ENCODE peak calls at places on chromosome 11, in seven cellular contexts. T is AG04450, A is HCT116, V is Peyer's patch, F is A549, D is uterus, I is IMR-90. J is an unnamed sample. For H3K9me3, the result is how much of the 10 kb centered on the place peaks cover.

GRCh38 chr11:130534525-130534924 is 86.1 kb downstream of the ADAMTS15 start:
- DNase-seq in T (no peak), A (no peak), V (no peak), F (no peak), D (no peak), I (no peak), J (no peak)

GRCh38 chr11:113016905-113017304 is 55.7 kb downstream of the NCAM1 start:
- DNase-seq in T (no peak), A (no peak), V (no peak), F (no peak), D (no peak), I (no peak), J (no peak)

GRCh38 chr11:105298174-105298573 is 158.6 kb upstream of the CARD18 start:
- DNase-seq in T (no peak), A (no peak), V (no peak), F (no peak), D (no peak), I (peak), J (no peak)

GRCh38 chr11:103488021-103488420 is 378.8 kb downstream of the DYNC2H1 start:
- DNase-seq in T (no peak), A (no peak), V (no peak), F (no peak), D (no peak), I (no peak), J (no peak)

GRCh38 chr11:74319139-74319538 is 7.7 kb upstream of the P4HA3 start:
- DNase-seq in T (no peak), A (no peak), V (no peak), F (peak), D (no peak), I (peak), J (no peak)

GRCh38 chr11:110086892-110087309 is 6.3 kb upstream of the ZC3H12C start:
- DNase-seq in T (peak), A (no peak), V (no peak), F (peak), D (no peak), I (peak), J (no peak)

GRCh38 chr11:43908191-43908590 is 27.6 kb downstream of the ALKBH3 start:
- DNase-seq in T (no peak), A (no peak), V (no peak), F (no peak), D (no peak), I (no peak), J (no peak)

GRCh38 chr11:84780689-84781293 is 846.4 kb downstream of the DLG2 start:
- DNase-seq in T (no peak), A (peak), V (no peak), F (peak), D (no peak), I (peak), J (no peak)

GRCh38 chr11:62860835-62861563 is 19.7 kb upstream of the SLC3A2 start:
- DNase-seq in T (no peak), A (no peak), V (no peak), F (no peak), D (no peak), I (no peak), J (no peak)

GRCh38 chr11:73141031-73141308 is 1.1 kb downstream of the FCHSD2 start:
- DNase-seq in T (no peak), A (no peak), V (peak), F (peak), D (no peak), I (no peak), J (peak)

GRCh38 chr11:113840932-113841664 is 34.3 kb downstream of the USP28 start:
- DNase-seq in T (no peak), A (no peak), V (no peak), F (no peak), D (no peak), I (no peak), J (no peak)

GRCh38 chr11:17371614-17372013 is 16.8 kb downstream of the KCNJ11 start:
- DNase-seq in T (no peak), A (peak), V (no peak), F (peak), D (no peak), I (peak), J (no peak)

GRCh38 chr11:107408762-107409200 is 48.8 kb downstream of the CWF19L2 start:
- DNase-seq in T (no peak), A (no peak), V (no peak), F (no peak), D (no peak), I (no peak), J (no peak)

GRCh38 chr11:61144511-61145179 is 16.6 kb downstream of the VPS37C start:
- DNase-seq in T (no peak), A (no peak), V (no peak), F (no peak), D (no peak), I (no peak), J (no peak)

GRCh38 chr11:86955111-86955673 is at the start of gene FZD4:
- DNase-seq in T (peak), A (peak), V (peak), F (peak), D (peak), I (peak), J (peak)

GRCh38 chr11:6030658-6031057 is at the start of gene OR56A1:
- DNase-seq in T (no peak), A (no peak), V (no peak), F (no peak), D (no peak), I (no peak), J (no peak)

GRCh38 chr11:47507016-47507631 is 45.8 kb downstream of the CELF1 start:
- DNase-seq in T (no peak), A (no peak), V (no peak), F (no peak), D (no peak), I (no peak), J (no peak)

GRCh38 chr11:111308140-111308539 is 9.8 kb downstream of the POU2AF3 start:
- DNase-seq in T (no peak), A (no peak), V (peak), F (peak), D (no peak), I (peak), J (peak)

GRCh38 chr11:109405671-109406070 is 16.3 kb upstream of the C11orf87 start:
- DNase-seq in T (peak), A (no peak), V (no peak), F (no peak), D (no peak), I (peak), J (no peak)

GRCh38 chr11:120835601-120836228 is 188.2 kb upstream of the TBCEL start:
- DNase-seq in T (no peak), A (no peak), V (no peak), F (no peak), D (no peak), I (peak), J (no peak)

GRCh38 chr11:102456381-102456780 is 3.8 kb upstream of the TMEM123 start:
- DNase-seq in T (no peak), A (no peak), V (no peak), F (no peak), D (no peak), I (peak), J (no peak)

GRCh38 chr11:27656806-27657483 is 43.3 kb downstream of the BDNF start:
- DNase-seq in T (no peak), A (no peak), V (no peak), F (peak), D (no peak), I (no peak), J (no peak)

GRCh38 chr11:121754603-121755002 is 301.8 kb upstream of the SORL1-AS1 start:
- DNase-seq in T (no peak), A (no peak), V (no peak), F (no peak), D (peak), I (peak), J (no peak)

GRCh38 chr11:132171031-132171430 is 800.6 kb downstream of the NTM start:
- DNase-seq in T (no peak), A (no peak), V (no peak), F (no peak), D (no peak), I (no peak), J (no peak)

GRCh38 chr11:8681837-8682218 is 637 bp downstream of the TRIM66 start:
- DNase-seq in T (no peak), A (no peak), V (no peak), F (no peak), D (no peak), I (no peak), J (no peak)

GRCh38 chr11:8683115-8683807 is 669 bp downstream of the RPL27A start:
- DNase-seq in T (no peak), A (no peak), V (no peak), F (no peak), D (no peak), I (no peak), J (no peak)

GRCh38 chr11:8684600-8685290 is 2.2 kb downstream of the RPL27A start:
- DNase-seq in T (no peak), A (no peak), V (no peak), F (no peak), D (no peak), I (no peak), J (no peak)

GRCh38 chr11:8685306-8685705 is 2.7 kb downstream of the RPL27A start:
- DNase-seq in T (no peak), A (no peak), V (no peak), F (no peak), D (no peak), I (no peak), J (no peak)

GRCh38 chr11:8682219-8683114 is at the start of the genes RPL27A and TRIM66:
- DNase-seq in T (peak), A (peak), V (peak), F (peak), D (peak), I (peak), J (peak)
- TF ChIP-seq CTCF in T (peak), A (no peak), V (peak), F (no peak), D (peak), I (peak), J (peak)

GRCh38 chr11:28835790-28836189 is 727.6 kb downstream of the METTL15 start:
- DNase-seq in T (no peak), A (no peak), V (no peak), F (peak), D (no peak), I (peak), J (no peak)

GRCh38 chr11:28833670-28834069 is 725.5 kb downstream of the METTL15 start:
- DNase-seq in T (peak), A (no peak), V (no peak), F (peak), D (no peak), I (peak), J (no peak)

GRCh38 chr11:28835317-28835716 is 727.1 kb downstream of the METTL15 start:
- DNase-seq in T (no peak), A (no peak), V (no peak), F (no peak), D (no peak), I (no peak), J (no peak)

GRCh38 chr11:28836285-28837081 is 728.3 kb downstream of the METTL15 start:
- DNase-seq in T (peak), A (no peak), V (no peak), F (peak), D (no peak), I (peak), J (no peak)

GRCh38 chr11:28834877-28835276 is 726.7 kb downstream of the METTL15 start:
- DNase-seq in T (peak), A (no peak), V (no peak), F (peak), D (no peak), I (peak), J (no peak)
- H3K4me3 ChIP-seq in T (no peak), A (no peak), V (no peak), F (no peak), D (no peak), I (no peak), J (no peak)

DNA sequence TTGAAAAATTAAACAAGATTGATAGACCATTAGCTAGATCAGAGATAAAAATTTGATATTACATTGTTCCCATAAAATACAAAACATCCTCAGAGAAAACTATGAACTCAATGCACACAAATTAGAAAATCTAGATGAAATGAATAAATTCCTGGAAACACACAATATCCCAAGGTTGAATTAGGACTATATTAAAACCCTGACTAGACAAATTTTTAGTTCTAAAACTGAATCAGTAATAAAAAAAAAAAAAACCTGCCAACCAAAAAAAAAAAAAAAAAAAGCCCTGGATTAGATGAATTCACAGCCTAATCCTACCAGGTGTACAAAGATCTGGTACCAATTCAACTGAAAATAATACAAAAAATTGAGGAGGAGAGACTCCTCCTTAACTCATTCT is 5.5 kb upstream of the OR8K1 start:
- DNase-seq in T (no peak), A (no peak), V (no peak), F (no peak), D (no peak), I (no peak), J (no peak)
- H3K9me3 ChIP-seq in T (under half), A (under half), V (under half), F (under half), D (under half), I (under half), J (under half)

GRCh38 chr11:69167916-69168691 is 12.4 kb downstream of the SMIM38 start:
- DNase-seq in T (no peak), A (no peak), V (no peak), F (peak), D (no peak), I (peak), J (no peak)

GRCh38 chr11:69165775-69166174 is 10.0 kb downstream of the SMIM38 start:
- DNase-seq in T (no peak), A (no peak), V (peak), F (no peak), D (no peak), I (no peak), J (no peak)

GRCh38 chr11:69167130-69167915 is 11.6 kb downstream of the SMIM38 start:
- DNase-seq in T (no peak), A (no peak), V (no peak), F (no peak), D (no peak), I (no peak), J (no peak)

GRCh38 chr11:69164824-69165223 is 9.1 kb downstream of the SMIM38 start:
- DNase-seq in T (no peak), A (no peak), V (peak), F (no peak), D (no peak), I (no peak), J (no peak)

DNA sequence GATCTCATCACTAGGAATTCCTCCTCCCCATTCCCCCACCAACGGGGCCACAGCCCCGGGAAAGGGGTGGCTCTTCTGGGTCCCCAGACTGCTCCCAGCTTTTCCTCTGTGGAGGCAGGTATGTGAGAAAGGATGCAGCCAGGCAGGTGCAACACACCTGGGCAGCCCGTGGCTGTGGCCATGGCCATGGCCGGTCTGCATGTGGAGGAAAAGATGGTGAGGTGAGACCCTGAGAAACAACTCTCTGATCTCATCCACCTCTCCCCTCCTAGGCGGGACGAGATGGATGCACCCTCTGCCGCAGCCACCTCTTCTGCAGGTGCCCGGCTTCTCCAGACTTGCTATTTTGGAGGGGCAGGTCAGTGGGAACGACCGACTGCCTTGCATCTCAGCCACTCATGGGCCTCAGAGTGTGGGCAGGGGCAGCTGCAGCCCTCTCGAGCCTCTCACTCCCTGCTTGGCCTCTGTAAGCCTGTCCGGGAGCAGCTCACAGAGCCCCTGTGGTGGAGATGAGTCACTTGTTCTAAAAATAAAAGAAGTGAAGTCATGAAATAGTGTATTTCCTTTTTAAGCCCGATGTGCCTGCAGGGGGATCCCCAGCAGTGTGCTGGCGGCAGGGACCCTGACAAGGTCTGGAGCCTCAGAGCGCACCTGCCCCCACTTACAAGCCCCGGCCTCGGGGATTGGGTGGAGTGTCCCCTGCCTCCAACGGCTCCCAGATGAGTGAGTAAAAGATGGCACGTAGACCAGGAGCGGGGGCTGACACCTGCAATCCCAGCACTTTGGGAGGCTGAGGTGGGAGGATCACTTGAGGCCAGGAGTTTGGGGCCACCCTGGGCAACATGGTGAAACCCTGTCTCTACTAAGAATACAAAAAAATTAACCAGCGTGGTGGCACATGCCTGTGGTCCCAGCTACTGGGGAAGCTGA is 10.7 kb downstream of the SMIM38 start:
- DNase-seq in T (peak), A (peak), V (peak), F (peak), D (peak), I (peak), J (no peak)
- TF ChIP-seq CTCF in T (peak), A (no peak), V (no peak), F (no peak), D (no peak), I (peak), J (no peak)

DNA sequence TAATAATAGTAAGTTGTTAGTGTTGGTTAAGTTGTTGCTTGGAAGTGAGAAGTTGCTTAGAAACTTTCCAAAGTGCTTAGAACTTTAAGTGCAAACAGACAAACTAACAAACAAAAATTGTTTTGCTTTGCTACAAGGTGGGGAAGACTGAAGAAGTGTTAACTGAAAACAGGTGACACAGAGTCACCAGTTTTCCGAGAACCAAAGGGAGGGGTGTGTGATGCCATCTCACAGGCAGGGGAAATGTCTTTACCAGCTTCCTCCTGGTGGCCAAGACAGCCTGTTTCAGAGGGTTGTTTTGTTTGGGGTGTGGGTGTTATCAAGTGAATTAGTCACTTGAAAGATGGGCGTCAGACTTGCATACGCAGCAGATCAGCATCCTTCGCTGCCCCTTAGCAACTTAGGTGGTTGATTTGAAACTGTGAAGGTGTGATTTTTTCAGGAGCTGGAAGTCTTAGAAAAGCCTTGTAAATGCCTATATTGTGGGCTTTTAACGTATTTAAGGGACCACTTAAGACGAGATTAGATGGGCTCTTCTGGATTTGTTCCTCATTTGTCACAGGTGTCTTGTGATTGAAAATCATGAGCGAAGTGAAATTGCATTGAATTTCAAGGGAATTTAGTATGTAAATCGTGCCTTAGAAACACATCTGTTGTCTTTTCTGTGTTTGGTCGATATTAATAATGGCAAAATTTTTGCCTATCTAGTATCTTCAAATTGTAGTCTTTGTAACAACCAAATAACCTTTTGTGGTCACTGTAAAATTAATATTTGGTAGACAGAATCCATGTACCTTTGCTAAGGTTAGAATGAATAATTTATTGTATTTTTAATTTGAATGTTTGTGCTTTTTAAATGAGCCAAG is 2.7 kb downstream of the NEAT1 start:
- DNase-seq in T (no peak), A (peak), V (peak), F (peak), D (peak), I (peak), J (no peak)
- H3K4me3 ChIP-seq in T (peak), A (peak), V (peak), F (peak), D (peak), I (peak), J (peak)

DNA sequence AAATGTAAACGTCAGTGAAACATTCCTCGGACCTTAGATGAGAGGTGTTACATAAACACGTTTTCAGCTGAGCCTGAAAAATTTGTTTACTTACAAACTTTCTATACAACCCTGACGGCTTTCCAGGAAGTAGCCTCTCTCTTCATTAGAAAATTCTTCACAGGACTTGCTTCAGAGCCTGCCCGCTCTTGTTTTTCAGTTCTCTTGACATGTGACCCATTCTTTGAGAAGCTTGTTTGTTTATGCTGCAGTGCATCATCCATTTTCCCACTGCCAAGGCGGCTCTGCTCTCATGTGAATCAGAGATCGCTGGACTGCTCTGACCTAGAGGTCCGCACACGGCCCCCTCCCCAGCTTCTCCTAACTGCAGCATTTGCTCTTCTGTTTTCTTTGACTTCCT is 47.9 kb upstream of the ARHGAP42 start:
- DNase-seq in T (peak), A (no peak), V (no peak), F (peak), D (no peak), I (peak), J (peak)
- H3K9me3 ChIP-seq in T (under half), A (under half), V (under half), F (under half), D (under half), I (under half), J (under half)

GRCh38 chr11:77473001-77473800 is 693 bp downstream of the PAK1 start:
- DNase-seq in T (no peak), A (no peak), V (peak), F (peak), D (peak), I (no peak), J (peak)

GRCh38 chr11:77475206-77475605 is 1.3 kb upstream of the PAK1 start:
- DNase-seq in T (no peak), A (no peak), V (no peak), F (no peak), D (no peak), I (no peak), J (no peak)

GRCh38 chr11:77471520-77472234 is 2.2 kb downstream of the PAK1 start:
- DNase-seq in T (no peak), A (no peak), V (peak), F (peak), D (no peak), I (no peak), J (no peak)

GRCh38 chr11:77474509-77475070 is 696 bp upstream of the PAK1 start:
- DNase-seq in T (no peak), A (no peak), V (no peak), F (no peak), D (no peak), I (no peak), J (no peak)

GRCh38 chr11:77473801-77474508 is at the start of gene PAK1:
- DNase-seq in T (peak), A (peak), V (peak), F (peak), D (peak), I (peak), J (peak)
- TF ChIP-seq CTCF in T (peak), A (peak), V (peak), F (peak), D (no peak), I (peak), J (no peak)

J was measured in mucosa of descending colon.